ENCODE peak calls at places on chromosome 7, in nine cellular contexts. V, Q, R, C, D, A, W, M and X are unnamed samples.
A peak's percentile ranks its signal among the peaks of the same experiment; 100 is the strongest.

GRCh38 chr7:121288894-121289293 is 39.9 kb upstream of the WNT16 start:
- DNase-seq in C (peak; percentile 76), Q (no peak), W (no peak), M (no peak), D (no peak), V (peak; percentile 58), R (no peak), A (peak; percentile 36), X (no peak)

GRCh38 chr7:12890586-12890985 is 203.2 kb downstream of the ARL4A start:
- DNase-seq in M (no peak), V (no peak), R (no peak), C (no peak), A (no peak), D (no peak), Q (no peak), W (no peak), X (no peak)

GRCh38 chr7:1742555-1743303 is 72.7 kb downstream of the ELFN1 start:
- DNase-seq in C (peak; percentile 13), R (peak; percentile 76), W (peak; percentile 32), A (peak; percentile 62), M (no peak), Q (peak; percentile 19), D (no peak), V (no peak), X (peak; percentile 57)

GRCh38 chr7:158586499-158587191 is 978 bp downstream of the PTPRN2 start:
- DNase-seq in R (no peak), C (no peak), Q (no peak), V (no peak), M (peak; percentile 56), D (no peak), W (no peak), A (no peak), X (no peak)

GRCh38 chr7:94130716-94131115 is 126.6 kb upstream of the BET1 start:
- DNase-seq in M (no peak), Q (no peak), D (no peak), R (no peak), A (no peak), W (no peak), V (no peak), C (no peak), X (no peak)

GRCh38 chr7:145031162-145031561 is 195.3 kb upstream of the TPK1 start:
- DNase-seq in D (no peak), W (no peak), R (no peak), Q (no peak), V (no peak), A (no peak), C (no peak), M (no peak), X (no peak)

GRCh38 chr7:67870396-67870795 is 873.8 kb downstream of the TYW1 start:
- DNase-seq in D (no peak), C (no peak), M (peak; percentile 40), A (no peak), V (no peak), W (no peak), Q (no peak), R (no peak), X (no peak)

GRCh38 chr7:94182066-94182465 is 177.9 kb upstream of the BET1 start:
- DNase-seq in R (no peak), C (peak; percentile 81), M (no peak), V (peak; percentile 46), D (no peak), W (no peak), A (no peak), Q (no peak), X (no peak)

GRCh38 chr7:116386674-116387073 is 112.9 kb upstream of the CAV2 start:
- DNase-seq in R (no peak), M (no peak), C (no peak), D (no peak), A (no peak), W (no peak), V (no peak), Q (no peak), X (no peak)

GRCh38 chr7:151382079-151382885 is 27.6 kb downstream of the WDR86 start:
- DNase-seq in A (no peak), C (no peak), W (peak; percentile 59), R (no peak), Q (peak; percentile 9), V (no peak), M (peak; percentile 6), D (peak; percentile 46), X (no peak)

GRCh38 chr7:145123502-145123901 is 287.6 kb upstream of the TPK1 start:
- DNase-seq in Q (no peak), V (no peak), M (no peak), W (no peak), D (no peak), R (no peak), C (no peak), A (no peak), X (no peak)

GRCh38 chr7:144824360-144824759 is 11.5 kb downstream of the TPK1 start:
- DNase-seq in Q (no peak), V (peak; percentile 54), R (no peak), W (no peak), C (peak; percentile 72), M (no peak), D (no peak), A (no peak), X (no peak)

GRCh38 chr7:105779856-105780815 is 96.3 kb downstream of the ATXN7L1 start:
- DNase-seq in R (no peak), V (no peak), C (no peak), D (no peak), M (peak; percentile 78), A (no peak), Q (no peak), W (no peak), X (no peak)

GRCh38 chr7:41010418-41010817 is 692.5 kb downstream of the INHBA start:
- DNase-seq in W (no peak), V (no peak), R (no peak), C (peak; percentile 74), M (no peak), Q (no peak), A (no peak), D (no peak), X (no peak)

GRCh38 chr7:44461387-44461786 is 29.1 kb downstream of the NUDCD3 start:
- DNase-seq in M (no peak), V (peak; percentile 22), D (no peak), Q (no peak), C (peak; percentile 86), R (no peak), W (no peak), A (peak; percentile 20), X (no peak)

GRCh38 chr7:113710310-113711106 is 208.3 kb downstream of the PPP1R3A start:
- DNase-seq in D (no peak), W (no peak), R (peak; percentile 51), A (peak; percentile 64), M (peak; percentile 69), V (peak; percentile 54), Q (peak; percentile 7), C (peak; percentile 67), X (peak; percentile 17)

GRCh38 chr7:96300487-96300886 is 21.4 kb downstream of the SLC25A13 start:
- DNase-seq in Q (no peak), M (no peak), A (no peak), D (no peak), W (no peak), V (no peak), C (no peak), R (no peak), X (no peak)

GRCh38 chr7:116802144-116802747 is 60.1 kb upstream of the CAPZA2 start:
- DNase-seq in Q (no peak), W (no peak), C (peak; percentile 88), M (no peak), V (no peak), R (no peak), A (no peak), D (no peak), X (no peak)

GRCh38 chr7:152477079-152477478 is 41.3 kb upstream of the KMT2C start:
- DNase-seq in C (no peak), Q (no peak), W (no peak), M (no peak), R (no peak), V (no peak), D (no peak), A (no peak), X (no peak)

GRCh38 chr7:66344166-66344565 is 139.0 kb downstream of the TPST1 start:
- DNase-seq in R (no peak), V (no peak), M (no peak), C (peak; percentile 52), Q (no peak), A (no peak), D (no peak), W (no peak), X (no peak)

GRCh38 chr7:1849351-1849951 is 179.4 kb downstream of the ELFN1 start:
- DNase-seq in W (no peak), V (no peak), M (peak; percentile 17), R (no peak), C (no peak), Q (no peak), D (no peak), A (no peak), X (peak; percentile 2)

GRCh38 chr7:85457911-85458310 is 271.1 kb upstream of the SEMA3D start:
- DNase-seq in V (no peak), R (no peak), M (no peak), A (no peak), D (no peak), Q (no peak), W (no peak), C (no peak), X (no peak)

GRCh38 chr7:5357951-5358350 is 65.7 kb downstream of the TNRC18 start:
- DNase-seq in Q (no peak), V (no peak), M (no peak), W (no peak), A (no peak), D (no peak), C (no peak), R (no peak), X (no peak)

GRCh38 chr7:105439174-105439893 is 50.6 kb upstream of the SRPK2 start:
- DNase-seq in M (no peak), R (no peak), W (no peak), C (peak; percentile 98), A (peak; percentile 79), V (peak; percentile 95), Q (no peak), D (no peak), X (no peak)

GRCh38 chr7:118606632-118607031 is 382.1 kb downstream of the ANKRD7 start:
- DNase-seq in Q (no peak), W (no peak), R (no peak), M (no peak), C (no peak), D (no peak), A (no peak), V (no peak), X (no peak)

GRCh38 chr7:45028920-45029344 is 28.9 kb downstream of the CCM2 start:
- DNase-seq in Q (no peak), A (no peak), R (no peak), V (no peak), M (no peak), C (no peak), W (no peak), D (no peak), X (no peak)

GRCh38 chr7:95730493-95731280 is 41.7 kb upstream of the DYNC1I1 start:
- DNase-seq in V (no peak), W (no peak), R (no peak), A (no peak), M (no peak), Q (no peak), D (no peak), C (no peak), X (no peak)

GRCh38 chr7:109926738-109927137 is 1164.2 kb upstream of the LRRN3 start:
- DNase-seq in M (no peak), R (no peak), W (no peak), C (no peak), V (no peak), A (no peak), Q (no peak), D (no peak), X (no peak)

GRCh38 chr7:69942557-69942956 is 344.3 kb downstream of the AUTS2 start:
- DNase-seq in W (no peak), R (no peak), A (no peak), V (no peak), M (no peak), Q (no peak), C (no peak), D (no peak), X (no peak)

GRCh38 chr7:155168607-155169006 is 98.5 kb downstream of the HTR5A start:
- DNase-seq in C (no peak), W (no peak), D (no peak), A (no peak), Q (no peak), M (no peak), V (no peak), R (no peak), X (no peak)